ENCODE peak calls at places on chromosomes 4 and X, in four cellular contexts. O, C, L and D are unnamed samples.

GRCh38 chrX:42754582-42754981 is 23.4 kb downstream of the PPP1R2C start:
- DNase-seq in L (no peak), O (no peak), C (no peak), D (no peak)

GRCh38 chrX:119236599-119237525 is 777 bp downstream of the PGRMC1 start:
- DNase-seq in O (peak), C (peak), L (no peak), D (no peak)

GRCh38 chr4:7031526-7032449 is 11.4 kb upstream of the TADA2B start:
- DNase-seq in C (no peak), L (no peak), O (no peak), D (no peak)

GRCh38 chrX:20265726-20266681 is 705 bp downstream of the RPS6KA3 start:
- DNase-seq in C (no peak), O (peak), L (no peak), D (no peak)

GRCh38 chrX:1442016-1442665 is 10.6 kb downstream of the ASMTL start:
- DNase-seq in L (no peak), C (no peak), O (no peak), D (no peak)

GRCh38 chrX:83759872-83760271 is 101.1 kb upstream of the CYLC1 start:
- DNase-seq in L (no peak), O (no peak), C (no peak), D (no peak)

GRCh38 chr4:139243448-139244365 is 36.3 kb downstream of the MGARP start:
- DNase-seq in C (peak), O (peak), L (no peak), D (peak)

GRCh38 chrX:137432609-137433008 is 133.3 kb upstream of the ZIC3 start:
- DNase-seq in L (peak), C (no peak), O (no peak), D (no peak)

GRCh38 chr4:185280608-185281007 is 71.2 kb downstream of the SNX25 start:
- DNase-seq in O (no peak), L (no peak), C (no peak), D (no peak)

GRCh38 chrX:21865436-21865835 is 9.6 kb downstream of the YY2 start:
- DNase-seq in O (no peak), L (no peak), C (no peak), D (no peak)

GRCh38 chr4:132991111-132991510 is 158.0 kb upstream of the PCDH10 start:
- DNase-seq in L (no peak), O (no peak), C (no peak), D (no peak)

GRCh38 chr4:186999676-187000075 is 276.0 kb upstream of the FAT1 start:
- DNase-seq in C (no peak), O (no peak), L (no peak), D (peak)

DNA sequence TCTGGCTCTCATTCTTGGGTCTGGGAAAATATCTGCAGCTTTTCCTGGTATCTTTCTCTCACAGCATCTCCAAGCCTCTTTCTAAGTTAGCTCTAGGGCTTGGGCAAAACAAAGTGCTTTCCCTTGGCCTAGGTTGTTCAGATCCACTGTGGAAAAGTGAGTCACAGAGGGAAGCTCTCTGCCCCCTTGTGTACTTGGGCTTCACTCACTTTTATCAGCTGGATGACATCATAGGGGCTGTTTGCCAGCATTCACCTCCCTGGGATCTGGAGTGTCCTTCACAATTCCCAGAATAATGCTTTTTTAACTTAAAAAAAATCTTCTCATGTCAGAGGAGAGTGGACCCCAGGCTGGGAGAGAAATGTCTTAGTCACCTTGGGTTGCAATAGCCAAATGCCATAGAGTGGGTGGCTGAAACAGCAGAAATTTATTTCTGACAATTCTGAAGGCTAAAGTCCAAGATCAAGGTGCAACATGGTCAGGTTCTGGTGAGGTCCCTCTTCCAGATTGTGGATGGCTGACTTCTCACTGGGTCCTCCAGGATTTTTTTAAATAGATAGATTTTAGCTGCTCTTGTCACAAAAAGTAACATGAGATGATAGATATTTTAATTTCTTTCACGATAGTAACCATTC is 247.8 kb downstream of the SH2D1A start:
- DNase-seq in O (peak), L (no peak), C (no peak), D (no peak)
- TF ChIP-seq CTCF in O (no peak), L (no peak), C (no peak), D (no peak)

DNA sequence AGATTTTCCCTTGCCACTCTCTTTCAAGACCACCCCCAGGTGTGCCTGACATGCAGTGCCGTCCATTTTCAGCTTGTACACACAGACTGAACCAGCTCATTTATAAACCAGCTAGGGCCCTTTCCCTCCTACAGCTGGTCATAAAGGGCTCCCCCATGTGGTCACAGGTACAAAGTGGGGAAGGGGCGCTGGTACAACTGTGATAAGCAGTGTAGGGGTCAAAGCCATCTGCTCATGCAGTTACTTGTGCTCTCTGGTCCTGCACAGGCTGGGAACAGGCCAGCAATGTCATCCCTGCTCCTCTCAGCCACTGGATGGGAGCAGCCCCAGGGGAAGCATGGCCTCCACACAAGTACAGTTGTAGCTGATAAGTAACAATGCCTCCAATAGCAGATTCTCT is 20.6 kb downstream of the GABRQ start:
- DNase-seq in L (no peak), O (no peak), C (no peak), D (no peak)
- TF ChIP-seq CTCF in L (no peak), O (no peak), C (no peak), D (no peak)

DNA sequence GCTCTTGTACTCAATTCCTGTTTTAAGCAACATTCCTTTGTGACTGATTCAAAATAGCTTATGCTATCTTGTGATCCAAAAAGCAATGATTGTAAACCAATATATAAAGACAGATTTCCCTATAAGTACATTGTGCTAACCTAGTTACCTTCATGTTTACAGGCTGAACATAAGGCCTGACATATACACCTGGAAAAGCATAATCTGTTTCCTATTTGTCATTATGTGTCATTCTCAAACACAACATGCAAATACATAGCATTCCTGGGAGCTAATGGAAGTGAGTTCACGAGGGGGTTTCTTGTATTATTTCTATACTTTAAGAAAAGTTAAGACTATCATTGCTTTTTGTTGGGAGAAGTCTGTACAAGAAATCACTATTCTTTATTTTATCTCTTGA is 638.1 kb upstream of the AGA start:
- DNase-seq in O (no peak), C (no peak), L (no peak), D (no peak)
- TF ChIP-seq CTCF in O (no peak), C (no peak), L (no peak), D (no peak)

DNA sequence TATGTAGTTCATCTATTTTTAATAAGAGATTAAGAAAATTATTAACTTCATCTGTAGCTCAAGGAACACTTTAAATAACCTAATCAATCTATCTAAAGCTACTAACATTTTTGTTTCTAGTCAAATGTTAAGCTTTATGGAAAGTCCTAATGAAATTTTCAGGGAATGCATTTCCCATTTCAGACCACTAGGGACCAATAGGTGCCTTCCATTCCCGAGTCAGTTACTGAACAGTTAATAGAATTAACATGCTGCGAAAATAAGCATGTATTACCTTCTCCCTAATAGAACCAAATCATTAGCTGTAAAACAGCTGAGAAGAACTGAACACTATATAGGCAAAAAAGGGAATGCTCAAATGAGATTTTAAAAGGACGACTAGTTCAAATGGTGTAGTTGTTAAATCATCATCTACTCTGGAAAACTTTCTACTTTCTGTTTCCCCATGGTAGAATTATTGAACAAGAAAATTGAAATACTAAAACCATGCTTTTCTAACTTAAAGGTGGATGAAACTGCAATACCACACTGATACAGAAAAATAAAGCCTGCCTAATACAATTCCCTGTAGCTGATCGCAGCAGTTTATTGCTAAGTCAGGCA is 22.5 kb downstream of the STX18 start:
- DNase-seq in C (no peak), O (no peak), L (no peak), D (no peak)
- TF ChIP-seq CTCF in C (peak), O (peak), L (peak), D (peak)

GRCh38 chr4:83237591-83237990 is 47.0 kb downstream of the COQ2 start:
- DNase-seq in C (no peak), L (no peak), O (no peak), D (no peak)
- TF ChIP-seq CTCF in C (no peak), L (no peak), O (no peak), D (no peak)

GRCh38 chrX:110403436-110403835 is 44.8 kb downstream of the RTL9 start:
- DNase-seq in O (no peak), C (no peak), L (no peak), D (no peak)
- TF ChIP-seq CTCF in O (no peak), C (no peak), L (no peak), D (no peak)

GRCh38 chr4:74376888-74377483 is 12.0 kb downstream of the EREG start:
- DNase-seq in O (no peak), L (no peak), C (no peak), D (no peak)
- TF ChIP-seq CTCF in O (peak), L (peak), C (peak), D (peak)

DNA sequence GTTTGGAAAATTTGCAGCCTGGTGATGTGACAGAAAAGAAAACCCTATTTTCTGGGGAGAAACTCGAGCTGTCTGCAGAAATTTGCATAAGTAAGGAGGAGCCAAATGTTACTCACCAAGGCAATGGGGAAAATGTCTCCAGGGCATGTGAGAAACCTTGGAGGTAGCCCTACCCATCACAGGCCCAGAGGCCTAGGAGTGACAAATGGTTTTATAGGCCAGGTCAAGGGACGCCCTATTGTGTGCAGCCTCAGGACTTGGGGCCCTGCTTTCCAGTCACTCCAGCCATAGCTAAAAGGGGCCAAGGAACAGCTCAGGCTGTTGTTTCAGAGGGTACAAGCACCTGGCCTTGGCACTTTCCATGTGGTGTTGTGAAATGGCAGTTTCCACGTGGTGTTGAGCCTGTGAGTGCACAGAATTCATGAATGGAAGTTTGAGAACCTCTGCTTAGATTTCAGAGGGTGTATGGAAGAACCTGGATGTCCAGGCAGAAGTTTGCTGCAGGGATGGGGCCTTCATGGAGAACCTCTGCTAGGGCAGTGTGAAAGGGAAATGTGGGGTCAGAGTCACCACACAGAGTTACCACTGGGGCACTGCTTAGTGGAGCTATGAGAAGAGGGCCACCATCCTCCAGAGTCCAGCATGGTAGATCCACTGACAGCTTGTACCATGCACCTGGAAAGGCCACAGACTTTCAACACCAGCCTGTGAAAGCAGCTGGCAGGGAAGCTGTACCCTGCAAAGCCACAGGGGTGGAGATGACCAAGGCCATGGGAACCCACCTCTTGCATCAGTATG is 637.6 kb upstream of the EPHA5 start:
- DNase-seq in O (no peak), L (no peak), C (no peak), D (no peak)
- TF ChIP-seq CTCF in O (no peak), L (no peak), C (no peak), D (no peak)